ENCODE peak calls at places on chromosomes 1 and 21, in seven cellular contexts. F, V, O, W, A, L and K are unnamed samples.

GRCh38 chr1:184449916-184450315 is 63.1 kb downstream of the C1orf21 start:
- DNase-seq in F (no peak), O (no peak), W (no peak), L (no peak), V (no peak), A (no peak), K (no peak)

GRCh38 chr1:156490401-156491032 is 10.1 kb downstream of the MEF2D start:
- DNase-seq in W (no peak), L (peak), V (no peak), A (peak), F (no peak), O (no peak), K (no peak)

GRCh38 chr21:44330698-44331097 is 8.5 kb downstream of the CFAP410 start:
- DNase-seq in W (no peak), A (no peak), O (no peak), L (no peak), F (no peak), V (no peak), K (no peak)

GRCh38 chr1:237183963-237184540 is 142.1 kb downstream of the RYR2 start:
- DNase-seq in W (no peak), A (no peak), O (no peak), L (no peak), V (no peak), F (no peak), K (no peak)

GRCh38 chr1:185315364-185316108 is 1.5 kb downstream of the IVNS1ABP start:
- DNase-seq in L (peak), F (no peak), O (no peak), V (no peak), W (no peak), A (no peak), K (no peak)

GRCh38 chr1:28927442-28928305 is 13.3 kb downstream of the EPB41 start:
- DNase-seq in F (no peak), W (no peak), A (no peak), V (no peak), L (no peak), O (peak), K (no peak)

GRCh38 chr21:35016517-35017188 is 32.4 kb downstream of the RUNX1 start:
- DNase-seq in A (no peak), O (no peak), W (no peak), V (no peak), L (no peak), F (no peak), K (no peak)

GRCh38 chr1:40053138-40053887 is 12.8 kb downstream of the CAP1 start:
- DNase-seq in F (no peak), O (no peak), L (no peak), W (no peak), V (no peak), A (no peak), K (no peak)

GRCh38 chr1:28163496-28164120 is 12.9 kb downstream of the PTAFR start:
- DNase-seq in W (no peak), L (no peak), F (peak), A (no peak), V (no peak), O (peak), K (no peak)

GRCh38 chr1:26010800-26011199 is 10.8 kb upstream of the EXTL1 start:
- DNase-seq in V (no peak), W (no peak), L (no peak), A (no peak), O (no peak), F (no peak), K (no peak)

GRCh38 chr21:35651166-35651565 is 409.2 kb downstream of the SETD4 start:
- DNase-seq in A (no peak), W (no peak), O (no peak), F (no peak), V (no peak), L (no peak), K (no peak)

GRCh38 chr21:44875341-44875740 is 1.9 kb upstream of the PTTG1IP start:
- DNase-seq in W (no peak), V (no peak), O (peak), L (no peak), A (no peak), F (no peak), K (no peak)

GRCh38 chr1:246567258-246568235 is 1.3 kb downstream of the CNST start:
- DNase-seq in O (peak), L (peak), V (no peak), W (no peak), A (no peak), F (no peak), K (no peak)

GRCh38 chr1:188089461-188089860 is 1260.7 kb downstream of the PLA2G4A start:
- DNase-seq in V (no peak), A (no peak), L (no peak), F (no peak), W (no peak), O (peak), K (no peak)

GRCh38 chr1:167093863-167094516 is at the start of gene STYXL2:
- DNase-seq in V (no peak), L (no peak), W (no peak), O (no peak), F (no peak), A (peak), K (no peak)

GRCh38 chr1:117237701-117238413 is 27.1 kb upstream of the VTCN1 start:
- DNase-seq in L (no peak), O (no peak), A (no peak), V (no peak), W (no peak), F (no peak), K (no peak)

GRCh38 chr1:3470650-3471355 is 16.3 kb downstream of the ARHGEF16 start:
- DNase-seq in L (no peak), W (peak), V (peak), A (no peak), F (no peak), O (no peak), K (no peak)

GRCh38 chr1:110880708-110881374 is 7.9 kb downstream of the CD53 start:
- DNase-seq in A (no peak), O (no peak), W (no peak), F (no peak), V (peak), L (no peak), K (no peak)

GRCh38 chr1:67060811-67061218 is 6.9 kb upstream of the SLC35D1 start:
- DNase-seq in O (peak), A (no peak), W (no peak), L (peak), V (no peak), F (no peak), K (no peak)

GRCh38 chr21:36070999-36071398 is 1.2 kb downstream of the CBR1 start:
- DNase-seq in V (no peak), W (no peak), L (no peak), A (no peak), F (no peak), O (no peak), K (no peak)

GRCh38 chr1:94068831-94069648 is 51.9 kb downstream of the ABCA4 start:
- DNase-seq in O (peak), V (no peak), F (no peak), W (peak), L (peak), A (peak), K (no peak)

GRCh38 chr1:66532798-66533783 is 862 bp upstream of the SGIP1 start:
- DNase-seq in F (peak), O (peak), W (peak), L (peak), A (peak), V (no peak), K (no peak)

GRCh38 chr1:7755448-7755847 is 15.6 kb upstream of the VAMP3 start:
- DNase-seq in W (no peak), A (no peak), V (no peak), O (peak), L (no peak), F (no peak), K (no peak)

GRCh38 chr1:214146523-214146922 is 134.4 kb upstream of the SMYD2 start:
- DNase-seq in V (no peak), W (no peak), O (no peak), F (no peak), L (peak), A (no peak), K (no peak)

GRCh38 chr1:1259119-1259488 is 12.6 kb upstream of the C1QTNF12 start:
- DNase-seq in O (no peak), F (no peak), A (no peak), L (no peak), V (no peak), W (no peak), K (no peak)

GRCh38 chr1:151760597-151761385 is 2.5 kb downstream of the MRPL9 start:
- DNase-seq in V (no peak), F (no peak), O (no peak), A (no peak), L (no peak), W (no peak), K (no peak)

GRCh38 chr1:108117908-108118902 is 81.9 kb downstream of the SLC25A24 start:
- DNase-seq in O (peak), F (no peak), W (no peak), L (peak), A (no peak), V (no peak), K (no peak)

GRCh38 chr21:15850645-15851044 is 120.9 kb downstream of the USP25 start:
- DNase-seq in V (no peak), W (no peak), L (no peak), A (no peak), O (peak), F (no peak), K (no peak)

DNA sequence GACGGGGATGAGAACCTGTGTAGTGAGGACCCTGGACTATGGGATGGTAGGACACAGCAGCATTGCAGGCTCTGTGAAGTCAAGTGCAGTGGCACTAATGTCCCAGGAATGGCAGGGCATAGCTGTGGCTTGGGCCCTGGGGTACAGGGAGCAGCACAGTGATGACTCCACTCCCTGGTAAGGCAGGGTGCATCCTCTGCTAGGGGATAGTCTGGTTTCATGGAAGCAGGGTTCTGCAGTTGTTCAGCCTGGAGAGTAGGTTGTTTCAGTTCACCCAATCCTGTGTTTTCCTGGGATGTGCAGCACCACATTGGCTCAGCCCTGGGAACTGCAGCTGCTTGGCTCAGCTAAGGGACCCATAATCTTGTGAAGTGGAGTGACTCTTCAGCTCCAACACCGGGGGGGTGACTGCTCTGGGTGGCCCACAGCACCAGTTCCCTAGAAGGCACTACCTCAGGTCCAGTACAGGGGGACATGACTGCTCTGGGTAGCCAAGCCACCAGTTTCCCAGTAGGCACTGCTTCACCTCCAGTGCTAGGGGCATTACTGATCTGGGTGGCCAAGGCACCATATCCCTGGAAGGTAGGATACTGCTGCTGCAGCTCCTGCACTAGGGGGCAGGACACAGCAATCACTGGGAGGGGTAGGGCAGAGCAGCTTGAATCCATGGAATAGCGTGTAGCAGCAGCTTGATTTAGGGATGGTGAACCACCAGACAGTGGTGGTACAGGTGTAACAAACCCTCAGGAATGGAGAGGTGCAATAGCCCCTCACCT is 15.3 kb upstream of the C1orf185 start:
- DNase-seq in O (no peak), L (no peak), V (no peak), F (no peak), W (no peak), A (no peak), K (no peak)
- TF ChIP-seq CTCF in O (no peak), L (no peak), V (no peak), F (no peak), W (no peak), A (no peak), K (no peak)

GRCh38 chr1:212917134-212917485 is 33.2 kb upstream of the VASH2 start:
- DNase-seq in V (no peak), F (no peak), W (no peak), L (no peak), O (no peak), A (no peak), K (no peak)

GRCh38 chr1:212914789-212915188 is 35.6 kb upstream of the VASH2 start:
- DNase-seq in W (no peak), L (no peak), F (no peak), A (no peak), V (no peak), O (no peak), K (no peak)

GRCh38 chr1:212917858-212918257 is 32.5 kb upstream of the VASH2 start:
- DNase-seq in A (no peak), L (no peak), V (no peak), O (no peak), F (no peak), W (no peak), K (no peak)

GRCh38 chr1:212916395-212917133 is 33.8 kb upstream of the VASH2 start:
- DNase-seq in A (peak), W (peak), V (no peak), O (peak), F (peak), L (peak), K (no peak)

GRCh38 chr1:212915245-212916091 is 34.9 kb upstream of the VASH2 start:
- DNase-seq in A (peak), V (no peak), L (peak), F (no peak), W (no peak), O (peak), K (peak)
- TF ChIP-seq CTCF in A (peak), V (no peak), L (peak), F (no peak), W (no peak), O (peak), K (no peak)

DNA sequence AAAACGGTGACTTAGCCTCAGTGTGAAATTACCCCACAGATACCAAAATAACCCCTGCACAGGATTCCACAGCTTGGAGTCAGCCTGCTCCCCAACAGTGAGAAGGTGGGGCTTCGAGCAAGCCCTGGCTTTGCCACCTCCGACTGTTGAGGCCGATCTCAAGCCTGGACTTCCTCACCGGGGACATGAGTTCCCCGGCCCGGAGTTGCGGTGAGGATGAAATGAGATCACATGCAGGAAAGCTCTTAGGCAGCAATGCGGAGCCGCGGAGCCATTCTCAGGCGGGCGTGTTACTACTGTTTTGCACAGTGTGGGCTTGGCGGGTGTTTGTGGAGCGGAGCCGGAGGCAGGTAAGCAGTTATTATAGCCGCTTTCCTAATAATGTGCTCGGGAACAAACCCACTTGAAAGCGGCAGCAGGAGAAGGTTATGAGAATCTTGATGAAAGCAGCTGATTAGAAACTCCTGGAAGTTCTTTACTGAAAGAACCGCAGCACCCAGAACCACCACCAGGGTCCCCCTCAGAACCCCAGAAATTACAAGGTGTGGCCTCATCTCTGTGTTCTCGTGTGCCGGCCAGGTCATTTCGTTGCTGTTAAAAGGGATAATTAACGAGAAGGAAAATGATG is 3.9 kb upstream of the CLSTN1 start:
- DNase-seq in O (no peak), A (no peak), W (no peak), V (no peak), F (no peak), L (no peak), K (no peak)
- TF ChIP-seq CTCF in O (peak), A (no peak), W (no peak), V (peak), F (no peak), L (no peak), K (peak)

DNA sequence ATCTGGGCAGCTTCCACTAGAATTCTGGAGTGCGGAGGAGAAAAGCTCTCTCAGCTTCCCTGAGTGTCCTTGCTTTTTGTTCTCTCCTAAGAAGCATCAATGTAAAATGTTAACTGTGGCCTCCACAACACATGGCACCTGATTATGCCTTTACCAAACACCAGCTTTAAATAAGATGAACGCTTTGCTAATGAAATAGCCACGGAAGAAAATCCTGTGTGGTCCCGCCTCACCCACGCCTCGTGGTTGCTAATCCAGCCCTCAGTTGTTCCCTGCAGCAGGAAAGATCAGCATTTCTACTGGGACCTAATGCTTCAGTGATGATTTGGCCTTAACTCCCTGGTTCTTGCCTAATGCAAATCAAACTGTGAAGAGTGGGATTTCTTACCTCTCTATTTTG is 1.8 kb upstream of the ERG start:
- DNase-seq in W (no peak), L (no peak), V (no peak), A (no peak), O (no peak), F (no peak), K (no peak)
- TF ChIP-seq CTCF in W (no peak), L (no peak), V (no peak), A (no peak), O (no peak), F (no peak), K (no peak)